ENCODE peak calls at places on chromosomes 7 and 10, in five cellular contexts. C, W, G, I and N are unnamed samples.

GRCh38 chr10:93074137-93074596 is 474 bp downstream of the CYP26A1 start:
- DNase-seq in I (no peak), W (no peak), C (no peak), G (no peak), N (no peak)

GRCh38 chr10:12235116-12235694 is 39.2 kb downstream of the CDC123 start:
- DNase-seq in W (no peak), G (no peak), C (no peak), I (no peak), N (no peak)

GRCh38 chr10:31887850-31888249 is 40.8 kb downstream of the ARHGAP12 start:
- DNase-seq in C (no peak), G (no peak), W (no peak), I (no peak), N (no peak)

GRCh38 chr10:84340187-84340586 is 11.8 kb downstream of the CCSER2 start:
- DNase-seq in G (no peak), C (no peak), I (no peak), W (no peak), N (no peak)

GRCh38 chr10:121610798-121611325 is 12.6 kb upstream of the FGFR2 start:
- DNase-seq in I (no peak), C (no peak), W (no peak), G (no peak), N (peak; percentile 7)

GRCh38 chr10:89115876-89116627 is 91.1 kb downstream of the CH25H start:
- DNase-seq in C (no peak), I (peak; percentile 79), G (no peak), W (no peak), N (no peak)

GRCh38 chr10:97053285-97053684 is 132.5 kb downstream of the SLIT1 start:
- DNase-seq in I (no peak), G (no peak), W (no peak), C (no peak), N (no peak)

GRCh38 chr10:109411897-109412296 is 511.4 kb downstream of the XPNPEP1 start:
- DNase-seq in C (no peak), G (no peak), W (no peak), I (no peak), N (no peak)

GRCh38 chr7:106865130-106866115 is at the start of gene PIK3CG:
- DNase-seq in W (no peak), I (no peak), G (peak; percentile 69), C (no peak), N (no peak)

GRCh38 chr7:156402255-156402654 is 238.3 kb upstream of the RNF32 start:
- DNase-seq in C (no peak), I (no peak), W (no peak), G (no peak), N (no peak)

GRCh38 chr10:90779573-90779972 is 78.3 kb downstream of the HTR7 start:
- DNase-seq in W (no peak), G (no peak), I (no peak), C (no peak), N (peak; percentile 14)

GRCh38 chr7:18457832-18458231 is 37.7 kb upstream of the HDAC9 start:
- DNase-seq in I (no peak), W (no peak), G (no peak), C (no peak), N (no peak)

GRCh38 chr10:3720228-3721019 is 64.6 kb downstream of the KLF6 start:
- DNase-seq in W (peak; percentile 47), I (peak; percentile 22), C (peak; percentile 55), G (no peak), N (peak; percentile 4)

GRCh38 chr10:51879238-51879637 is 179.8 kb upstream of the CSTF2T start:
- DNase-seq in G (no peak), I (peak; percentile 97), C (peak; percentile 91), W (peak; percentile 100), N (peak; percentile 80)

GRCh38 chr10:119817991-119818888 is 54.4 kb downstream of the MCMBP start:
- DNase-seq in W (no peak), I (peak; percentile 62), C (peak; percentile 13), G (no peak), N (no peak)

GRCh38 chr7:116209561-116210070 is 723 bp upstream of the TES start:
- DNase-seq in C (no peak), W (no peak), I (no peak), G (peak; percentile 32), N (no peak)

GRCh38 chr7:101688183-101688831 is 59.2 kb upstream of the MYL10 start:
- DNase-seq in W (no peak), I (peak; percentile 43), C (peak; percentile 18), G (peak; percentile 75), N (no peak)

GRCh38 chr7:30681262-30682130 is 760 bp downstream of the CRHR2 start:
- DNase-seq in I (no peak), W (no peak), C (no peak), G (peak; percentile 4), N (no peak)

GRCh38 chr7:100685049-100685605 is 8.9 kb downstream of the GIGYF1 start:
- DNase-seq in I (no peak), W (no peak), C (no peak), G (no peak), N (no peak)

GRCh38 chr10:115093286-115093775 is at the start of gene ATRNL1:
- DNase-seq in I (peak; percentile 22), W (no peak), C (no peak), G (no peak), N (no peak)

GRCh38 chr10:60711496-60711895 is 66.8 kb upstream of the CDK1 start:
- DNase-seq in C (no peak), W (no peak), G (no peak), I (no peak), N (no peak)

GRCh38 chr10:78420946-78421732 is 387.5 kb downstream of the RPS24 start:
- DNase-seq in W (no peak), G (no peak), I (no peak), C (no peak), N (no peak)

GRCh38 chr7:55120501-55121198 is 101.8 kb downstream of the EGFR start:
- DNase-seq in W (no peak), I (no peak), C (peak; percentile 45), G (no peak), N (no peak)

GRCh38 chr10:122207596-122207995 is 63.5 kb upstream of the BTBD16 start:
- DNase-seq in W (no peak), G (no peak), I (no peak), C (peak; percentile 36), N (no peak)

GRCh38 chr7:127557803-127558202 is 27.6 kb downstream of the GCC1 start:
- DNase-seq in G (no peak), I (no peak), C (no peak), W (no peak), N (no peak)

GRCh38 chr10:1244493-1244892 is 188.3 kb downstream of the WDR37 start:
- DNase-seq in I (no peak), C (no peak), G (no peak), W (no peak), N (no peak)

GRCh38 chr7:78248867-78249266 is 450.3 kb downstream of the PHTF2 start:
- DNase-seq in W (no peak), G (no peak), C (no peak), I (no peak), N (no peak)

GRCh38 chr7:111090834-111091233 is at the start of gene LRRN3:
- DNase-seq in W (no peak), I (peak; percentile 60), C (no peak), G (peak; percentile 55), N (no peak)

GRCh38 chr7:151408839-151409554 is 841 bp downstream of the WDR86 start:
- DNase-seq in I (no peak), G (peak; percentile 79), C (no peak), W (no peak), N (no peak)

GRCh38 chr7:68821846-68822245 is 776.4 kb upstream of the AUTS2 start:
- DNase-seq in G (no peak), W (no peak), C (no peak), I (no peak), N (no peak)

GRCh38 chr10:118501171-118501570 is 94.3 kb downstream of the PRLHR start:
- DNase-seq in I (no peak), W (no peak), G (no peak), C (no peak), N (no peak)

GRCh38 chr10:118500477-118501104 is 94.9 kb downstream of the PRLHR start:
- DNase-seq in C (no peak), W (no peak), I (no peak), G (no peak), N (no peak)

GRCh38 chr10:118504044-118504944 is 91.2 kb downstream of the PRLHR start:
- DNase-seq in I (peak; percentile 34), W (no peak), G (no peak), C (no peak), N (peak; percentile 22)

GRCh38 chr10:118503192-118503591 is 92.3 kb downstream of the PRLHR start:
- DNase-seq in G (no peak), C (no peak), I (no peak), W (no peak), N (no peak)

GRCh38 chr10:118501637-118502440 is 93.6 kb downstream of the PRLHR start:
- DNase-seq in W (no peak), C (no peak), G (no peak), I (peak; percentile 12), N (peak; percentile 5)
- H3K4me3 ChIP-seq in W (no peak overlapping the region), C (no peak overlapping the region), G (no peak overlapping the region), I (no peak overlapping the region), N (no peak overlapping the region)

GRCh38 chr7:4712371-4713182 is 30.5 kb downstream of the FOXK1 start:
- DNase-seq in C (no peak), G (no peak), W (no peak), I (peak; percentile 29), N (peak; percentile 56)
- H3K4me3 ChIP-seq in C (no peak overlapping the region), G (no peak overlapping the region), W (no peak overlapping the region), I (no peak overlapping the region), N (peak overlapping the region; percentile 19)

DNA sequence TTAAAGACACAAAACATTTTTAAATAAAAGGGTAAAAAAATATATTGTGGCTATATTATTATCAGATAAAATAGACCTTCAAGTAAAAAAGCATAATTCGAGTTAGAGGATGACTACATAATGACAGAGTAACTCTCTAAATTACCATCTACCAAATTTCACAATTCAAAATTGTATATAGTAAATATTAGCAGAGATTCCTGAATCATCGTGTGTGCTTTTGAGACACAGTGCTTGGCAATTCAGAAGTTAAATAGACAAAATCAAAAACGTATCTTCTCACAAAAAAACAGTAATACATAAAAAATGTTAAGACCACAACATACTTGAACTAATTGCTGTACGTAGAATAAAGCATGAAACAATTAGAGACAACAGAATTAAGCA is 110.4 kb downstream of the AHR start:
- DNase-seq in G (no peak), I (no peak), W (no peak), C (no peak), N (no peak)
- H3K4me3 ChIP-seq in G (no peak overlapping the region), I (no peak overlapping the region), W (no peak overlapping the region), C (no peak overlapping the region), N (no peak overlapping the region)

GRCh38 chr7:138889982-138890381 is 91.2 kb downstream of the KIAA1549 start:
- DNase-seq in C (no peak), W (no peak), I (no peak), G (no peak), N (no peak)

GRCh38 chr7:138891446-138891810 is 89.8 kb downstream of the KIAA1549 start:
- DNase-seq in W (no peak), I (no peak), G (no peak), C (no peak), N (peak; percentile 87)

GRCh38 chr7:138889566-138889965 is 91.6 kb upstream of the ATP6V0A4 start:
- DNase-seq in G (no peak), W (no peak), C (no peak), I (peak; percentile 52), N (peak; percentile 41)

GRCh38 chr7:138890782-138891445 is 90.3 kb downstream of the KIAA1549 start:
- DNase-seq in G (no peak), I (peak; percentile 50), W (no peak), C (no peak), N (peak; percentile 71)

DNA sequence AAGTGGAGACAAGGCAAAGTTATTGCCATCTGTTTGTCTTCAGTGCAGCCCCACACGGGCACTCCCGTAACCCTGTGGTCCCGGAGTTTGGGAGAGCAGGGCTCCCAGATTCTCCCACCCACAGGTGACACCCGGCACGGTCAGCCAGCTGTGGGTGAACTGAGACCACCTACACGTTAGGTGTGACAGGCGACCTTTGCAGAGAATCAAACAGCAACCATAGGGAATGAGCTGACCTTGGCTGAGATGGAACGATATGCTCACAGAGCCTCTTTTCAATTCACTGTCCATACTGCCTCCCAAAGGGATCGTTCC is 90.8 kb downstream of the KIAA1549 start:
- DNase-seq in I (no peak), W (no peak), C (no peak), G (no peak), N (no peak)
- H3K4me3 ChIP-seq in I (no peak overlapping the region), W (no peak overlapping the region), C (no peak overlapping the region), G (no peak overlapping the region), N (peak overlapping the region; percentile 16)